ENCODE peak calls at places on chromosomes 2 and 18, in six cellular contexts. P is AG04450, E is tibial nerve, A is A549, M is right atrium auricular region, R is cardiac muscle cell. O is an unnamed sample.

GRCh38 chr2:160367887-160368286 is 125.7 kb downstream of the RBMS1 start:
- DNase-seq in R (peak), P (peak), E (peak), A (peak), M (no peak), O (no peak)

GRCh38 chr2:220533485-220533884 is 906.1 kb downstream of the SLC4A3 start:
- DNase-seq in E (no peak), M (no peak), P (no peak), R (peak), A (peak), O (no peak)

GRCh38 chr2:221529943-221530652 is 42.0 kb downstream of the EPHA4 start:
- DNase-seq in M (no peak), E (no peak), R (peak), A (peak), P (peak), O (no peak)

GRCh38 chr2:214135966-214136365 is 274.9 kb upstream of the VWC2L start:
- DNase-seq in M (no peak), E (no peak), P (no peak), A (no peak), R (no peak), O (no peak)

GRCh38 chr18:820591-821170 is 8.6 kb upstream of the YES1 start:
- DNase-seq in A (no peak), R (no peak), E (no peak), M (no peak), P (no peak), O (no peak)

GRCh38 chr2:10331033-10331701 is 28.5 kb downstream of the HPCAL1 start:
- DNase-seq in E (peak), R (peak), P (no peak), M (no peak), A (peak), O (peak)

GRCh38 chr2:46314065-46314835 is 17.0 kb downstream of the EPAS1 start:
- DNase-seq in M (no peak), R (no peak), A (no peak), P (no peak), E (no peak), O (no peak)

GRCh38 chr2:26299488-26300092 is 46.4 kb upstream of the SELENOI start:
- DNase-seq in R (peak), M (no peak), P (no peak), A (no peak), E (peak), O (no peak)

GRCh38 chr18:21997207-21998143 is 171.9 kb upstream of the GATA6 start:
- DNase-seq in P (no peak), M (no peak), A (peak), R (peak), E (no peak), O (no peak)

GRCh38 chr18:76771132-76771824 is 51.1 kb upstream of the ZNF236 start:
- DNase-seq in A (no peak), P (no peak), M (no peak), R (no peak), E (no peak), O (no peak)

GRCh38 chr2:98242006-98242405 is 104.2 kb upstream of the CNGA3 start:
- DNase-seq in R (no peak), P (no peak), A (no peak), M (no peak), E (no peak), O (no peak)

GRCh38 chr2:118577202-118577601 is 270.2 kb downstream of the EN1 start:
- DNase-seq in E (no peak), P (no peak), A (no peak), R (peak), M (no peak), O (no peak)

GRCh38 chr2:48504647-48505327 is 25.2 kb upstream of the STON1 start:
- DNase-seq in R (peak), E (no peak), A (peak), P (peak), M (no peak), O (no peak)

GRCh38 chr2:207711750-207712487 is 479 bp downstream of the CCNYL1 start:
- DNase-seq in E (peak), M (peak), R (peak), P (no peak), A (no peak), O (peak)

GRCh38 chr18:76981388-76981968 is 151.1 kb downstream of the MBP start:
- DNase-seq in A (no peak), R (no peak), P (no peak), M (no peak), E (no peak), O (no peak)

GRCh38 chr18:75121266-75121665 is 87.7 kb downstream of the PTGR3 start:
- DNase-seq in M (no peak), A (no peak), E (no peak), P (no peak), R (no peak), O (no peak)

GRCh38 chr2:132550945-132551344 is 119.1 kb downstream of the LYPD1 start:
- DNase-seq in P (no peak), A (no peak), E (no peak), M (no peak), R (peak), O (no peak)

GRCh38 chr2:111184725-111185495 is 64.2 kb downstream of the BCL2L11 start:
- DNase-seq in E (no peak), M (no peak), P (no peak), A (no peak), R (peak), O (no peak)

GRCh38 chr2:44802409-44803099 is 138.9 kb upstream of the SIX3 start:
- DNase-seq in P (no peak), R (no peak), A (no peak), M (no peak), E (no peak), O (no peak)
- H3K4me3 ChIP-seq in P (no peak), R (peak), A (no peak), M (no peak), E (no peak), O (no peak)

GRCh38 chr2:240846881-240847601 is 21.6 kb upstream of the AGXT start:
- DNase-seq in A (no peak), P (no peak), M (no peak), R (no peak), E (no peak), O (peak)
- H3K27ac ChIP-seq in A (no peak), P (no peak), M (no peak), R (no peak), E (no peak), O (no peak)

GRCh38 chr2:223945755-223946154 is 620 bp upstream of the WDFY1 start:
- DNase-seq in P (no peak), R (no peak), A (no peak), M (no peak), E (no peak), O (no peak)
- H3K4me3 ChIP-seq in P (no peak), R (no peak), A (no peak), M (no peak), E (peak), O (no peak)

DNA sequence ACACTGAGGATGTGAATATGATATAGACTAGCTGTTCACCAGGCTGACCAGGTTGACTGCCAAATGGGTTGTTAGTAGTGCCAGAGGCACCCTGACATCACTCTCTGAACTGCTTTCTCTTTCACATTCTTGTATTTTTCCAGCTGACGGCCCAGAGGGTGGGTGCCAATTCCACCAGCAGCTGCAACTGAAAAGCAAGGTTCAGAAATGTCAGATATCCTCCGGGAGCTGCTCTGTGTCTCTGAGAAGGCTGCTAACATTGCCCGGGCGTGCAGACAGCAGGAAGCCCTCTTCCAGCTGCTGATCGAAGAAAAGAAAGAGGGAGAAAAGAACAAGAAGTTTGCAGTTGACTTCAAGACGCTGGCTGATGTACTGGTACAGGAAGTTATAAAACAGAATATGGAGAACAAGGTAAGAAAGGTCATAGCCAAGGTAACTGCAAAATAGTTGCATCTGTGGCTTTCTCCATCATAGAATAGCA is 16.5 kb downstream of the INPP1 start:
- DNase-seq in P (peak), A (no peak), R (peak), M (peak), E (no peak), O (peak)
- H3K27ac ChIP-seq in P (no peak), A (no peak), R (no peak), M (peak), E (peak), O (peak)

GRCh38 chr2:176128172-176129012 is 1.1 kb upstream of the HOXD8 start:
- DNase-seq in M (no peak), E (peak), A (no peak), P (no peak), R (no peak), O (no peak)

GRCh38 chr2:176129013-176129796 is at the start of gene HOXD8:
- DNase-seq in R (peak), A (peak), M (no peak), P (no peak), E (peak), O (no peak)

GRCh38 chr2:176127769-176128072 is 1.8 kb upstream of the HOXD8 start:
- DNase-seq in R (no peak), E (no peak), M (no peak), A (no peak), P (no peak), O (no peak)

GRCh38 chr2:176125215-176126054 is 2.9 kb downstream of the HOXD9 start:
- DNase-seq in R (no peak), E (no peak), M (no peak), A (no peak), P (no peak), O (no peak)

DNA sequence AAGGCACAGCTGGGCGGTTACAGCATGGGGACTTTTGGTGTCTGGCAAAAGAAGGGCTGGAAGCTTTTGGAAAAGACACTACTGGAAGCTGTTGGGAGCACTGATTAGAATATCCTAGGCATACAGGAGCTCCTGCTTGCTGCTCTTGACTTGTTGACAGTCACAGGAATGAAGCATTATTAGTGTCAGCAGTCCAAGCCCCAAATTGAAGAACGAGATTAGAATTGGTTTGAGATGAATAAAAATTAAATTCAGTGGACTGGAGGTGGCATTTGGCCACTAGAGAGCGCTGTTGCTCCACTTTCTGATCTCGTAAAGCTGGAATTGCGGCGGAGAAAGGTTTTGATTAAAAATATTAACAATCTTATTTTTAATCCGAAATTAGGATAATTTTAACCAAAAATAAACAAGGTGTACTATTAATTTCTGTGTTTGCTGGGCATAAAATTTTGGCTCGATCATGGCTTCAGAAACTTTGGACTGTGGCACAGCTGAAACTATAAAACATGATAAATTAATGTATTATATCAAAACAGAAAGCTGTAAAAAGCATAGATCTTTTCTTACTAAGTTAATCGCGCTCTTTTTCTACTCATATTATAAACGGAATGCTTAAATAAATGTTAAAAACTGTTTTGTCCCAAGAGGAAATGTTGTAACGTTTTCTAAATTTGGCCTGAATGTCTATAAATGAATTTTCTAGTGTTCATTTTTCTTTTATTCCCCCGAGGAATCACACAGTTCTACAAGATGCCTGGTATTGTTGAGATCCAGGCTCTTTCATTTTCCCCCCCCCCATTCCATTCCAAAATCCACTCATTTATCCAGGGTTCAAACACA is 2.4 kb upstream of the HOXD8 start:
- DNase-seq in P (peak), R (peak), E (peak), A (peak), M (peak), O (no peak)
- H3K4me3 ChIP-seq in P (no peak), R (no peak), E (no peak), A (no peak), M (no peak), O (no peak)

GRCh38 chr2:241895427-241895731 is 25.9 kb downstream of the RTP5 start:
- DNase-seq in M (no peak), R (no peak), P (no peak), A (no peak), E (no peak), O (no peak)
- H3K27ac ChIP-seq in M (no peak), R (peak), P (no peak), A (no peak), E (peak), O (peak)

DNA sequence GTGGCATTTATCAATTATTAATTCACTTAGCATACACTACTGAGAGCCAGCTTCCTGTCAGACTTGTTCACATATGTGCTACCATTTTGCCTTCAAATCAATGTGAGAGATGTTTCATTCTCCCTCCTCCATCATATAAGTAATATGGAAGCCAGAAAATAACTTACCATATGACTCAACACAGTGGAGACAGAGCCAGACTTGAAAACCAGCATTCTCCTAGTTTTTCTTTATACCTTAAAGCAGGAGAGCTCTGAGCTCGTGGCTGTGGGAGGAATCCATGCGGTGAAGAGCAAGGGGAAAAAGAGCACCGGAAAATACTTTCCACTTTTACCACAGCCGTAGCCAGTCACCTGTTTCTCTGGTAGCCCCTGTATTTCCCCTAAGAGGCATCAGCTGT is 214.9 kb upstream of the LRATD1 start:
- DNase-seq in P (no peak), R (no peak), E (no peak), A (no peak), M (no peak), O (no peak)
- H3K4me3 ChIP-seq in P (no peak), R (no peak), E (no peak), A (no peak), M (no peak), O (no peak)

O was measured in right lobe of liver.